ENCODE peak calls at places on chromosomes 4 and X, in ten cellular contexts. F is posterior cingulate gyrus, L is kidney epithelial cell, W is AG08395, K is pulmonary artery endothelial cell, I is epithelial cell of esophagus, H is tibial artery, N is neural crest cell, R is GM23338, T is left ventricle myocardium superior. S is an unnamed sample.

GRCh38 chr4:127622923-127623754 is 9.6 kb upstream of the INTU start:
- DNase-seq in T (peak), H (peak), L (no peak), W (peak), F (peak), R (peak), N (peak), K (no peak), I (peak), S (peak)

GRCh38 chrX:153780678-153781427 is at the start of gene SRPK3:
- DNase-seq in I (no peak), R (no peak), H (no peak), T (peak), N (no peak), K (no peak), L (no peak), W (peak), F (no peak), S (no peak)

GRCh38 chr4:8072235-8072968 is 86.2 kb downstream of the ABLIM2 start:
- DNase-seq in K (no peak), W (no peak), R (no peak), L (no peak), I (no peak), N (no peak), F (no peak), H (no peak), T (no peak), S (no peak)

GRCh38 chr4:20403317-20403716 is 151.6 kb downstream of the SLIT2 start:
- DNase-seq in K (no peak), L (no peak), N (no peak), I (no peak), H (no peak), T (no peak), W (no peak), F (no peak), R (no peak), S (no peak)

GRCh38 chr4:153789741-153790651 is 1.1 kb upstream of the SFRP2 start:
- DNase-seq in W (no peak), H (peak), T (no peak), K (no peak), I (no peak), F (no peak), L (no peak), R (peak), N (peak), S (no peak)

GRCh38 chr4:161538941-161539340 is 624.9 kb downstream of the FSTL5 start:
- DNase-seq in R (no peak), L (no peak), I (no peak), K (no peak), N (no peak), W (no peak), H (no peak), T (no peak), F (no peak), S (no peak)

GRCh38 chr4:2934077-2934812 is 29.0 kb downstream of the NOP14 start:
- DNase-seq in N (peak), L (no peak), R (peak), K (no peak), H (peak), W (peak), I (peak), F (no peak), T (peak), S (no peak)

GRCh38 chrX:1093112-1093511 is 119.3 kb downstream of the CRLF2 start:
- DNase-seq in R (no peak), L (no peak), I (no peak), W (no peak), F (no peak), H (no peak), T (no peak), K (no peak), N (no peak), S (no peak)

GRCh38 chrX:54076903-54077302 is 32.6 kb upstream of the PHF8 start:
- DNase-seq in T (no peak), L (peak), F (no peak), R (no peak), W (peak), N (no peak), H (no peak), I (peak), K (no peak), S (no peak)

S was measured in NCI-H774.